ENCODE peak calls at places on chromosomes 6 and 20, in nine cellular contexts. Y is activated T-cell treated with anti-CD3 and anti-CD28 coated beads, Interleukin-2, amount 50 U/mL, for 48 hours; Z is stimulated activated naive CD4-positive, alpha-beta T cell treated with Interleukin-2 at 50 U/mL for 16 hours; B is prostate gland; V is NCI-H69; G is WERI-Rb-1; F is H54; U is OCI-LY7; L is activated CD4-positive, alpha-beta T cell treated with anti-CD3 and anti-CD28 coated beads for 4 hours. N is an unnamed sample.

GRCh38 chr20:57137676-57138075 is 128.8 kb downstream of the BMP7 start:
- DNase-seq in Y (no peak), Z (no peak), V (no peak), G (no peak), L (no peak), B (no peak), F (no peak), U (no peak), N (no peak)

GRCh38 chr6:132964101-132964867 is 149.9 kb downstream of the RPS12 start:
- DNase-seq in F (no peak), U (no peak), V (peak), Z (no peak), G (no peak), B (no peak), L (no peak), Y (no peak), N (no peak)

GRCh38 chr6:157825243-157825904 is 2.3 kb downstream of the SNX9 start:
- DNase-seq in G (no peak), Y (no peak), F (no peak), U (no peak), Z (no peak), V (peak), B (no peak), L (no peak), N (no peak)

GRCh38 chr6:56334937-56335336 is 87.6 kb upstream of the COL21A1 start:
- DNase-seq in L (no peak), Z (no peak), G (no peak), F (no peak), V (no peak), Y (no peak), B (no peak), U (no peak), N (no peak)

GRCh38 chr20:56289652-56290051 is 41.1 kb downstream of the MC3R start:
- DNase-seq in B (no peak), Y (no peak), L (no peak), V (no peak), G (no peak), F (no peak), U (no peak), Z (no peak), N (no peak)

GRCh38 chr6:142441716-142442115 is 139.9 kb downstream of the ADGRG6 start:
- DNase-seq in F (no peak), U (no peak), B (no peak), Y (no peak), G (no peak), V (no peak), Z (no peak), L (no peak), N (no peak)

GRCh38 chr20:5413394-5413793 is 96.6 kb upstream of the PROKR2 start:
- DNase-seq in U (no peak), B (no peak), V (no peak), Y (no peak), Z (no peak), G (no peak), L (no peak), F (no peak), N (no peak)

GRCh38 chr6:89146748-89147715 is 1.2 kb downstream of the PM20D2 start:
- DNase-seq in F (peak), Y (no peak), Z (no peak), G (no peak), U (peak), L (no peak), V (peak), B (peak), N (no peak)

GRCh38 chr6:96184798-96185197 is 169.0 kb downstream of the FUT9 start:
- DNase-seq in Z (no peak), L (no peak), F (no peak), U (no peak), V (no peak), Y (no peak), B (no peak), G (no peak), N (no peak)